ENCODE peak calls at places on chromosomes 3 and 15, in six cellular contexts. O is heart right ventricle, Z is trophoblast cell, R is T-helper 17 cell, J is transverse colon, F is A549. H is an unnamed sample. For H3K9me3, the result is how much of the 10 kb centered on the place peaks cover.

GRCh38 chr3:53194218-53195065 is 33.4 kb downstream of the PRKCD start:
- DNase-seq in O (peak), Z (no peak), R (no peak), J (no peak), F (no peak), H (no peak)

GRCh38 chr3:99639579-99639978 is 1.2 kb downstream of the COL8A1 start:
- DNase-seq in O (no peak), Z (no peak), R (no peak), J (no peak), F (no peak), H (no peak)

GRCh38 chr3:10262027-10262426 is 13.8 kb downstream of the TATDN2 start:
- DNase-seq in O (no peak), Z (no peak), R (no peak), J (no peak), F (no peak), H (no peak)

GRCh38 chr3:47527952-47528718 is 14.6 kb upstream of the ELP6 start:
- DNase-seq in O (no peak), Z (no peak), R (no peak), J (no peak), F (no peak), H (no peak)

GRCh38 chr3:152835311-152836102 is 576 bp downstream of the P2RY1 start:
- DNase-seq in O (peak), Z (peak), R (no peak), J (peak), F (peak), H (peak)

GRCh38 chr3:191484461-191484860 is 23.5 kb downstream of the PYDC2 start:
- DNase-seq in O (no peak), Z (no peak), R (no peak), J (no peak), F (no peak), H (no peak)

GRCh38 chr15:87829651-87830050 is 426.9 kb downstream of the NTRK3 start:
- DNase-seq in O (no peak), Z (no peak), R (no peak), J (no peak), F (no peak), H (no peak)

GRCh38 chr3:32420138-32420981 is 28.7 kb downstream of the CMTM7 start:
- DNase-seq in O (no peak), Z (peak), R (no peak), J (no peak), F (peak), H (no peak)

GRCh38 chr3:24199305-24199704 is 254.2 kb downstream of the NR1D2 start:
- DNase-seq in O (no peak), Z (no peak), R (no peak), J (no peak), F (no peak), H (no peak)

GRCh38 chr3:114627760-114628159 is 333.9 kb downstream of the TIGIT start:
- DNase-seq in O (peak), Z (peak), R (no peak), J (peak), F (no peak), H (no peak)

GRCh38 chr15:83762367-83762766 is 108.4 kb downstream of the ADAMTSL3 start:
- DNase-seq in O (no peak), Z (no peak), R (no peak), J (no peak), F (peak), H (no peak)

GRCh38 chr3:164453695-164454094 is 624.6 kb downstream of the SI start:
- DNase-seq in O (no peak), Z (no peak), R (no peak), J (no peak), F (no peak), H (no peak)

GRCh38 chr3:10855083-10855870 is 39.2 kb downstream of the SLC6A11 start:
- DNase-seq in O (no peak), Z (no peak), R (no peak), J (no peak), F (no peak), H (no peak)

DNA sequence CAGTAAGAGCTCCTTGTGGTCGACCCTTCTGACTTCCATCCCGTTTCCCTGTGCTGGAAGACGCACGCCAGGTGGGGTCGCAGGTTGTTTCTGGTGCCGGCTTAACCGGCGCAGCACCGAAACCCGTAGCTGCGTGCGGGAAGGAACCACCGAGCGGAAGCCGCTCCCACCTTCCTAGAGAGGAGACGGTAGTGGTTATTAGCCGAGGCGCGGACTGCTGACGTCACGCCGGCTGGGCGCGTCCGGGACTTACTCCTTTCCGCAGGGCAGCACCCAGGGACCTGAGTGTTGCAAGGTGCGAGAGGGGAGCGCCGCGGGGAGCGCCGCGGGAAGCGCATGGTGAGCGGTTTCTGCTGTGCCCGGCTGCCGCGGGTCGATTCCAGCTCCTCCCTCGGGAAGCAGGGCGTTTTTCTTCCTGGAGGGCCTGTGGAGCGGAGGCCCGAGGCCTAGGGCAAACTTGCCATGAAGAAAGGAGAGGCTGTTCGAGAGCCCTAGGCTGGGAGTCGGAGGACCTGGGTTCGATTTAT is at the start of gene ZNF501:
- DNase-seq in O (peak), Z (peak), R (peak), J (peak), F (no peak), H (peak)
- H3K9me3 ChIP-seq in O (half or more), Z (under half), R (under half), J (half or more), F (half or more), H (half or more)

GRCh38 chr3:81490541-81491288 is 270.7 kb downstream of the GBE1 start:
- DNase-seq in O (peak), Z (peak), R (peak), J (peak), F (peak), H (peak)
- H3K9me3 ChIP-seq in O (under half), Z (under half), R (under half), J (under half), F (under half), H (under half)

GRCh38 chr15:26640601-26641000 is 132.3 kb downstream of the GABRB3 start:
- DNase-seq in O (no peak), Z (no peak), R (no peak), J (no peak), F (no peak), H (no peak)
- H3K9me3 ChIP-seq in O (under half), Z (under half), R (under half), J (under half), F (under half), H (under half)

DNA sequence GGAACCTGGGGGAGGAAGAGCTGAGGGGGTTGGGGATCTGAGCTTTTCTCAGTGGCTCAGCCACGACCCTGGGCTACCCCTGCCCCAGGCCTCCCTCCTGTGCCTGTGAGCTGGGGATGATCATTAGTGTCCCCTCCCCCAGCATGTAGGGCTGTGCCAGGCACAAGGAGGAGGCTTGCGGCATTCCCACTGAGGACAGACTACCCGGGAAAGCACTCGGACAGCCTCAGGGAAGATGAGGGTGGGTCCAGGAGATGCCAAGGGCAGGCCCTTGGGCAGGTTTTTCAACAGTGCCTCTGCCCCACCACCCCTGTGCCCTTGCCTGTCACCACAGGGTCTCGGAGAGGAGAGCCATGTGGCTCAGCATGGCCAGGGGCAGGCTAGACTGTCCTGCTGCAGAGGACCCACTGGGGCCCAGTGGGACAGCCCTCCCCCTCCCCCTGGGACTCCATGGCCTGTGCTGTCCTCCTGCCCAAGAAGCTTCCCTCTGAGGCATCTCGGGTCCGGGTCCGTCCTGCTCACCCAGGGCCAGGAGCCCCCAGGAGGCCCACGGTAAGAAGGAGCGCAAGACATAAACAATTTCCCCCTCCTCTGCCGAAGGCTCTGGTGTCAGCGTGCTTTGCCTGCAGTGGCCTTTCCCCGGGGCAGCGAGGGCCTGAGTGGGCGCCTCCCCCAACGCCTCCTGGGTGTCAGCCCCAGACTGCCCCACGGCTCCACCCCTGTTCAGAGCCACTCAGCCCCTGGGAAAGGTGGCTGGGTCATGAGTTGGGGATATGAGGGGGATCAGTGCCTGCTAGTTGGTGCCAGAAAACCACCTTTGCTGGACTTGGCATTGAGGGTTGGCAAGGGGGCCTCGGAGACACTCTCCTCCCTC is 192.5 kb downstream of the GOLGA6L6 start:
- DNase-seq in O (no peak), Z (no peak), R (no peak), J (no peak), F (peak), H (peak)
- H3K9me3 ChIP-seq in O (under half), Z (half or more), R (under half), J (under half), F (half or more), H (under half)

GRCh38 chr3:18567293-18567692 is 142.2 kb upstream of the SATB1 start:
- DNase-seq in O (no peak), Z (no peak), R (no peak), J (no peak), F (no peak), H (no peak)

GRCh38 chr3:18559323-18559972 is 134.3 kb upstream of the SATB1 start:
- DNase-seq in O (peak), Z (peak), R (peak), J (peak), F (peak), H (no peak)

GRCh38 chr3:18558526-18558925 is 133.4 kb upstream of the SATB1 start:
- DNase-seq in O (no peak), Z (no peak), R (no peak), J (no peak), F (no peak), H (no peak)

GRCh38 chr3:18562364-18563154 is 137.4 kb upstream of the SATB1 start:
- DNase-seq in O (no peak), Z (no peak), R (no peak), J (no peak), F (no peak), H (no peak)
- H3K9me3 ChIP-seq in O (under half), Z (under half), R (under half), J (under half), F (under half), H (under half)

GRCh38 chr15:27222479-27222878 is 251.5 kb downstream of the GABRG3 start:
- DNase-seq in O (no peak), Z (no peak), R (no peak), J (no peak), F (peak), H (no peak)
- H3K9me3 ChIP-seq in O (under half), Z (under half), R (under half), J (under half), F (under half), H (under half)

GRCh38 chr15:25170781-25171110 is 216.0 kb downstream of the SNRPN start:
- DNase-seq in O (no peak), Z (no peak), R (no peak), J (no peak), F (no peak), H (no peak)

GRCh38 chr15:25171856-25172687 is 217.3 kb downstream of the SNRPN start:
- DNase-seq in O (no peak), Z (no peak), R (no peak), J (no peak), F (no peak), H (peak)

GRCh38 chr15:25170113-25170731 is 215.4 kb downstream of the SNRPN start:
- DNase-seq in O (no peak), Z (no peak), R (peak), J (no peak), F (no peak), H (no peak)

GRCh38 chr15:25172691-25173090 is 217.9 kb downstream of the SNRPN start:
- DNase-seq in O (no peak), Z (no peak), R (no peak), J (no peak), F (no peak), H (no peak)

GRCh38 chr15:25171111-25171811 is 216.5 kb downstream of the SNRPN start:
- DNase-seq in O (peak), Z (no peak), R (peak), J (no peak), F (no peak), H (peak)
- H3K9me3 ChIP-seq in O (under half), Z (half or more), R (under half), J (under half), F (under half), H (under half)

GRCh38 chr3:177889158-177889557 is 647.1 kb upstream of the KCNMB2 start:
- DNase-seq in O (no peak), Z (no peak), R (no peak), J (no peak), F (no peak), H (no peak)

GRCh38 chr3:177893321-177893720 is 642.9 kb upstream of the KCNMB2 start:
- DNase-seq in O (no peak), Z (no peak), R (no peak), J (no peak), F (no peak), H (no peak)

GRCh38 chr3:177899275-177900067 is 636.8 kb upstream of the KCNMB2 start:
- DNase-seq in O (no peak), Z (no peak), R (no peak), J (no peak), F (no peak), H (no peak)

GRCh38 chr3:177898185-177898584 is 638.1 kb upstream of the KCNMB2 start:
- DNase-seq in O (no peak), Z (no peak), R (no peak), J (no peak), F (no peak), H (no peak)

DNA sequence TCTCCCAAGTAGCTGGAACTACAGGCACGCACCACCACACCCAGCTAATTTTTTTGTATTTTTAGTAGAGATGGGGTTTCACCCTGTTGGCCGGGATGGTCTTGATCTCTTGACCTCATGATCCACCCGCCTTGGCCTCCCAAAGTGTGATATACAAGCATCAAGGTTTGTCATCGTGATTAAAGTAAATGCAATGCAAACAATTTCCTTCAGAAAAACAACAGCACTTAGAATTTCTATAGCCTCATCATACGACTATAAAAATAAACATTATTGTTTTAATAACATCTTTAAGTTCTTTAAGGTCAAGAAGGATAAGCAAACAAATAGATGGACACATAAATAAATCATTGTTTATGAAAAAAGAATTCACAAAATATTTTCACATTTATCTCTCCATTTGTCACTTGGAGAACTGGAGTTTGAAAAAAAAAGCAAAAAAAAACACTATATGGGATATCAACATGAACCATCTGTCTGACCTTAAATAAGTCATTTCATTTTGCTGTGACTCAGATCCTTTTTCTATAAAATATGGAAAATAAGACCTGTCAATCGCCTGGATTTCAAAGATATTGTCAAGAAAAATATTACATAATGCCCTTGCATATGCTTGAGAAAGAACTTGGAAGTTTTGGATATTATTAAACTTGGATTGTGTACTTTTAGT is 642.1 kb upstream of the KCNMB2 start:
- DNase-seq in O (no peak), Z (no peak), R (no peak), J (no peak), F (no peak), H (no peak)
- H3K9me3 ChIP-seq in O (under half), Z (under half), R (under half), J (under half), F (under half), H (under half)

GRCh38 chr3:143637133-143637532 is 211.1 kb downstream of the SLC9A9 start:
- DNase-seq in O (no peak), Z (no peak), R (no peak), J (no peak), F (no peak), H (no peak)
- H3K9me3 ChIP-seq in O (under half), Z (under half), R (under half), J (under half), F (under half), H (under half)

GRCh38 chr3:137767146-137768020 is 3.3 kb downstream of the SOX14 start:
- DNase-seq in O (no peak), Z (no peak), R (no peak), J (no peak), F (no peak), H (no peak)

GRCh38 chr3:137769321-137770065 is 5.4 kb downstream of the SOX14 start:
- DNase-seq in O (no peak), Z (no peak), R (no peak), J (no peak), F (no peak), H (no peak)

GRCh38 chr3:137766069-137766960 is 2.2 kb downstream of the SOX14 start:
- DNase-seq in O (no peak), Z (no peak), R (no peak), J (no peak), F (no peak), H (no peak)

GRCh38 chr3:137768361-137769320 is 4.5 kb downstream of the SOX14 start:
- DNase-seq in O (no peak), Z (peak), R (no peak), J (no peak), F (no peak), H (no peak)

GRCh38 chr3:137768021-137768360 is 3.9 kb downstream of the SOX14 start:
- DNase-seq in O (no peak), Z (no peak), R (no peak), J (no peak), F (no peak), H (no peak)
- H3K9me3 ChIP-seq in O (under half), Z (under half), R (under half), J (under half), F (under half), H (under half)